ENCODE peak calls at places on chromosomes 2 and 18, in five cellular contexts. W is Peyer's patch, C is stomach, J is uterus, V is GM12892. M is an unnamed sample.
A peak's percentile ranks its signal among the peaks of the same experiment; 100 is the strongest.

GRCh38 chr2:239286901-239287300 is 113.9 kb downstream of the HDAC4 start:
- DNase-seq in W (no peak), C (no peak), J (no peak), V (no peak), M (no peak)

GRCh38 chr18:32695534-32695933 is 77.3 kb downstream of the KLHL14 start:
- DNase-seq in W (no peak), C (no peak), J (no peak), V (no peak), M (no peak)

GRCh38 chr18:56402872-56403516 is 235.4 kb downstream of the TXNL1 start:
- DNase-seq in W (no peak), C (no peak), J (no peak), V (no peak), M (no peak)

GRCh38 chr2:134231296-134231964 is 22.4 kb upstream of the MGAT5 start:
- DNase-seq in W (no peak), C (no peak), J (no peak), V (no peak), M (no peak)

GRCh38 chr2:157741819-157742484 is 113.3 kb upstream of the ACVR1C start:
- DNase-seq in W (no peak), C (no peak), J (no peak), V (no peak), M (no peak)

GRCh38 chr2:156021326-156022040 is 311.0 kb downstream of the NR4A2 start:
- DNase-seq in W (no peak), C (peak; percentile 26), J (no peak), V (no peak), M (no peak)

GRCh38 chr18:68699043-68699442 is 15.9 kb downstream of the TMX3 start:
- DNase-seq in W (no peak), C (no peak), J (no peak), V (no peak), M (peak; percentile 7)

GRCh38 chr2:163417596-163418337 is 318.0 kb downstream of the FIGN start:
- DNase-seq in W (no peak), C (no peak), J (no peak), V (no peak), M (no peak)

GRCh38 chr18:45566025-45566740 is 49.1 kb upstream of the SLC14A2 start:
- DNase-seq in W (no peak), C (no peak), J (peak; percentile 73), V (no peak), M (no peak)

GRCh38 chr18:66280470-66280869 is 323.4 kb downstream of the CDH19 start:
- DNase-seq in W (no peak), C (no peak), J (no peak), V (no peak), M (no peak)

GRCh38 chr2:75801234-75801982 is 90.7 kb upstream of the GCFC2 start:
- DNase-seq in W (no peak), C (no peak), J (no peak), V (no peak), M (no peak)

GRCh38 chr2:108941161-108941665 is 47.8 kb downstream of the EDAR start:
- DNase-seq in W (no peak), C (no peak), J (no peak), V (no peak), M (no peak)

GRCh38 chr2:159755014-159755413 is 42.7 kb downstream of the MARCHF7 start:
- DNase-seq in W (no peak), C (no peak), J (no peak), V (no peak), M (no peak)

GRCh38 chr2:15942711-15943345 is 2.5 kb downstream of the MYCN start:
- DNase-seq in W (no peak), C (no peak), J (no peak), V (peak; percentile 26), M (no peak)

GRCh38 chr2:19914266-19914975 is 12.6 kb upstream of the TTC32 start:
- DNase-seq in W (no peak), C (no peak), J (no peak), V (no peak), M (no peak)

GRCh38 chr2:150674283-150674682 is 186.8 kb upstream of the RND3 start:
- DNase-seq in W (no peak), C (no peak), J (no peak), V (no peak), M (no peak)

GRCh38 chr2:54549912-54550518 is 93.9 kb downstream of the SPTBN1 start:
- DNase-seq in W (peak; percentile 80), C (no peak), J (no peak), V (no peak), M (no peak)

GRCh38 chr2:54551123-54551756 is 95.1 kb downstream of the SPTBN1 start:
- DNase-seq in W (no peak), C (peak; percentile 72), J (no peak), V (no peak), M (no peak)

GRCh38 chr2:54550523-54550922 is 94.4 kb downstream of the SPTBN1 start:
- DNase-seq in W (no peak), C (no peak), J (no peak), V (no peak), M (no peak)

GRCh38 chr2:54546925-54547324 is 90.8 kb downstream of the SPTBN1 start:
- DNase-seq in W (no peak), C (no peak), J (no peak), V (no peak), M (no peak)

DNA sequence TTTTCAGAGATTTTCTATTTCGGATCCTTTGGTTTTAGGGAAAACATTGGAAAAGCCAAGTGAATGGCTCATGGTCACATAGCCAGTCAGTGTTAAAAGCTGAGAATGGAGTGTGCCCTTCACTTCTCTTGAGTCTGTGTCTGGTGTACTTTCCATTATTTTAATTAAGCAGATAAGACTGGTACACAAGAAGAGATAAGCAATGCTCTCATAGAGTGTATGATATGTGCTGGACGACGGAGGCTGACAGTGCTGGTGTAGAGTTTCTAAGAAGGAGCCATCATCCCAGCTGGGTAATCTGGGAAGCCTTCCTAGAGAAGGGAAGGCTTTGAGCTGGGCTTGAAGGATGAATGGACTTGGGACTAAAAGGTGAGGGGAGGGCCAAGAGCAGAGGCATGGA is 93.3 kb downstream of the SPTBN1 start:
- DNase-seq in W (no peak), C (no peak), J (no peak), V (no peak), M (no peak)
- TF ChIP-seq POLR2A in W (no peak), C (no peak), J (no peak), V (no peak), M (no peak)

GRCh38 chr2:69200107-69200520 is 186.9 kb downstream of the GFPT1 start:
- DNase-seq in W (peak; percentile 63), C (no peak), J (no peak), V (no peak), M (no peak)
- TF ChIP-seq POLR2A in W (no peak), C (no peak), J (no peak), V (no peak), M (no peak)

DNA sequence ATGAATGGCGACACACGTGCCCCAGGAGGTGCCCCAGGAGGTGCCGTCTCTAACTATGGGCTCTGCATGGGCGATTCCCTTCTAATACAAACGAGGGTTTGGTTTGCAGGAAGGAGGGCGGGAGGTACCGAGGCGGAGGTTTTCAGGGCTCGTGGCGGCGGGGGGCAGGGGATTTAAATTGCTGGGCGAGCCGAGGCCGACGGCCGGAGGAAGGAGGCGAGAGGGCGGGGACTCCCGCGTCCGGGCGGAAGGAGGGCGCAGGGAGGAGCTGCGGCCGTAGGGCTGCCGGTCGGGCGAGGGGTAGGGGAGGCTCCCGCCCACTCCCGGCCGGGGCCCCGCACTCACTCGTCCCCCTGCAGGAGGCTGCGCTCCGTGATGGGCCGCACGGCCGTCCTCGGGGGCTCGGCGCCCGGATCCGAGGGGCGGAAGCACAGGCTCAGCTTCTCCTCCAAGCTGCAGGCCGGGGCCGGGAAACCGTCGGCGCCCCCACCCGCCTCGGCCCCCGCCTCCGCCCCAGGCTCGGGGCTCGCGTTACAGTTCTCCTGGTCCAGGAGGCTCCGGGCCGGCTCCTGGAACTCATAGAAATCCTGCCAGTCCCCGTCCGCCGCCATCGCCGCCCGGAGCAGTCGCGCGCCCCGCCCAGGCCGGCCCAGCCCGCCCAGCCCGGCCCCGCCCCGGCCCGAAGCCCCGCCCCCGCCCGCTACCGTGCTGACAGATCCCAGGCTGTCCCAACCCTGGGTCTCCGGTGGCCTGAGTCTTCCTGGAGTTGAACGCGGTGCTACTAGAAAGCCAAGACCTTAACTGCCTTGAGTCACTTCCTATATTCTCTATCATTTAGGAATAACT is at the start of gene FEZ2:
- DNase-seq in W (peak; percentile 83), C (peak; percentile 75), J (peak; percentile 75), V (peak; percentile 80), M (peak; percentile 73)
- TF ChIP-seq POLR2A in W (no peak), C (no peak), J (no peak), V (peak; percentile 78), M (no peak)

GRCh38 chr2:11743846-11744553 is 2.4 kb upstream of the LPIN1 start:
- DNase-seq in W (peak; percentile 96), C (peak; percentile 94), J (peak; percentile 95), V (peak; percentile 71), M (peak; percentile 89)
- TF ChIP-seq POLR2A in W (no peak), C (no peak), J (peak; percentile 12), V (no peak), M (peak; percentile 30)

M was measured in erythroblast.